ENCODE peak calls at places on chromosomes 1 and 21, in six cellular contexts. P, Q, Z, J, R and X are unnamed samples.

GRCh38 chr1:28056129-28056925 is 32.1 kb downstream of the EYA3 start:
- DNase-seq in P (no peak), Q (no peak), Z (no peak), J (peak), R (no peak), X (peak)

GRCh38 chr21:44931501-44932365 is 8.1 kb upstream of the SLX9 start:
- DNase-seq in P (no peak), Q (no peak), Z (no peak), J (no peak), R (no peak), X (no peak)

GRCh38 chr1:226675720-226676357 is 63.2 kb downstream of the ITPKB start:
- DNase-seq in P (no peak), Q (no peak), Z (no peak), J (no peak), R (no peak), X (no peak)

GRCh38 chr1:86500731-86501130 is 32.0 kb downstream of the CLCA1 start:
- DNase-seq in P (no peak), Q (no peak), Z (no peak), J (no peak), R (no peak), X (no peak)

GRCh38 chr1:221458430-221459156 is 283.3 kb downstream of the DUSP10 start:
- DNase-seq in P (no peak), Q (no peak), Z (no peak), J (no peak), R (no peak), X (no peak)

GRCh38 chr1:26239936-26240335 is 5.9 kb downstream of the CEP85 start:
- DNase-seq in P (no peak), Q (no peak), Z (no peak), J (no peak), R (no peak), X (no peak)

GRCh38 chr1:119982006-119982405 is 85.7 kb upstream of the ADAM30 start:
- DNase-seq in P (no peak), Q (no peak), Z (no peak), J (no peak), R (peak), X (peak)

GRCh38 chr1:54324750-54325704 is 81.2 kb downstream of the SSBP3 start:
- DNase-seq in P (no peak), Q (no peak), Z (no peak), J (no peak), R (no peak), X (no peak)

GRCh38 chr1:147892731-147893214 is 9.8 kb upstream of the GJA8 start:
- DNase-seq in P (peak), Q (peak), Z (peak), J (no peak), R (peak), X (peak)

GRCh38 chr1:101506541-101507164 is 269.8 kb downstream of the S1PR1 start:
- DNase-seq in P (peak), Q (peak), Z (peak), J (peak), R (peak), X (peak)

GRCh38 chr1:44031051-44031899 is at the start of gene SLC6A9:
- DNase-seq in P (peak), Q (no peak), Z (peak), J (no peak), R (peak), X (no peak)

GRCh38 chr1:226651041-226651731 is 87.9 kb downstream of the ITPKB start:
- DNase-seq in P (no peak), Q (no peak), Z (no peak), J (no peak), R (no peak), X (no peak)

GRCh38 chr1:6958407-6958806 is 173.2 kb downstream of the CAMTA1 start:
- DNase-seq in P (no peak), Q (no peak), Z (no peak), J (no peak), R (no peak), X (peak)

GRCh38 chr1:30325085-30325935 is 398.1 kb downstream of the MATN1 start:
- DNase-seq in P (no peak), Q (no peak), Z (no peak), J (no peak), R (no peak), X (no peak)

GRCh38 chr1:235532350-235532749 is 28.1 kb upstream of the B3GALNT2 start:
- DNase-seq in P (no peak), Q (no peak), Z (no peak), J (no peak), R (no peak), X (no peak)

GRCh38 chr1:211478801-211479619 is 13.0 kb downstream of the RD3 start:
- DNase-seq in P (no peak), Q (no peak), Z (no peak), J (no peak), R (no peak), X (no peak)

GRCh38 chr1:211480941-211481545 is 10.9 kb downstream of the RD3 start:
- DNase-seq in P (no peak), Q (no peak), Z (no peak), J (no peak), R (no peak), X (no peak)

GRCh38 chr1:211482306-211482705 is 9.7 kb downstream of the RD3 start:
- DNase-seq in P (no peak), Q (no peak), Z (no peak), J (no peak), R (no peak), X (no peak)

GRCh38 chr1:211478376-211478775 is 13.6 kb downstream of the RD3 start:
- DNase-seq in P (no peak), Q (no peak), Z (no peak), J (no peak), R (no peak), X (no peak)

DNA sequence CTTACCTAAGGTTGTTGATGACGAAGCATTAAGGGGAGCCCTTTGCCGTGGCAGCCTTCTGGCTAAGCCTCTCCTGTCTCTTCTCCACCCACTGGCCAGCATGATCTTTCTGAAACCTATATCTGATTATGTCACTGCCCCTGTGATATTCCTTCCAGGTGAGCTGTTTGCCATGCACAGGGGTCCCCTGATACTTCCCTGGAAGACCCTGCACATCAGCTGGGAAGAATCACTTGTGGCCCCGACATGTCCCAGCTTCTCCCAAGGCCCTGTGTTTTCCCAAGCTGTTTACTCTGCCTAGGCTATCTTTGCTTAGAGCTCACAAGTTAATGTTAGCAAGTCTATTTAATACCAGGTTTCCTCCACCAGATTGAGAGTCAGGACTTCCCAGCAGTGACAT is 12.3 kb downstream of the RD3 start:
- DNase-seq in P (no peak), Q (no peak), Z (no peak), J (no peak), R (no peak), X (no peak)
- TF ChIP-seq MYC in P (no peak), Q (no peak), Z (no peak), J (no peak), R (no peak), X (no peak)

GRCh38 chr1:19480282-19480681 is 5.1 kb downstream of the CAPZB start:
- DNase-seq in P (no peak), Q (no peak), Z (no peak), J (no peak), R (no peak), X (no peak)

GRCh38 chr1:19479351-19480120 is 5.8 kb downstream of the CAPZB start:
- DNase-seq in P (no peak), Q (no peak), Z (no peak), J (no peak), R (peak), X (no peak)

GRCh38 chr1:19476440-19477190 is 8.7 kb downstream of the CAPZB start:
- DNase-seq in P (no peak), Q (no peak), Z (no peak), J (peak), R (peak), X (peak)

GRCh38 chr1:19478241-19478780 is 7.0 kb downstream of the CAPZB start:
- DNase-seq in P (no peak), Q (no peak), Z (no peak), J (no peak), R (no peak), X (no peak)

GRCh38 chr1:19477284-19478240 is 7.8 kb downstream of the CAPZB start:
- DNase-seq in P (no peak), Q (no peak), Z (no peak), J (peak), R (peak), X (peak)
- TF ChIP-seq POLR2A in P (no peak), Q (no peak), Z (no peak), J (peak), R (no peak), X (no peak)

DNA sequence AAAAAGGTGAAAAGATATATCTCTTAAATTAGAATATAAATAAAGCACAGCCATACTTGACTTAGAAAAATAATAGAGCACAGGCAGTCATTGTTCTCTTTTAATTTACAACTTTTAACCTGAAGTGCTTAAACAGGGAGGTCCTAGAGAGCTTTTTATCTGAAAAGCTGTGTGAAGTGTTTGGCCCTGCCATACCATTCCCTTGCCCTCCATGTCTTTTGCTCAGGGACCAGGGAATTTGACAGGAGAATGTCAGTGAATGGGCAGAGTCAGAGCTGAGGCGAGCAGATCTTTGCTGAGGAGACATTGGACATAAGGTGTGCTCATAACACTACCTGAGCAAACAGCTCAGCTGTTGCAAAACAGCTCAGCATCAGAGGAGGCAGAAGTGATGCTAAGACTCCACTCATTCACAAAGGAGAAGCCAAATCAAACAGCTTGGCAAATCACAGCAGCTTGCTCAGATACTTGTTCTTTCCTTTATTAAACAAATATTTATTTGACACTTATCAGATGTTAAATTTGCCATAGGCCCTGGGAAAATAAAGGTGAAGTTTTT is 14.9 kb upstream of the MGST3 start:
- DNase-seq in P (no peak), Q (no peak), Z (no peak), J (no peak), R (no peak), X (no peak)
- TF ChIP-seq MYC in P (no peak), Q (no peak), Z (no peak), J (no peak), R (no peak), X (no peak)

GRCh38 chr1:5758000-5758858 is 234.0 kb downstream of the NPHP4 start:
- DNase-seq in P (no peak), Q (no peak), Z (no peak), J (no peak), R (no peak), X (no peak)
- TF ChIP-seq POLR2A in P (no peak), Q (no peak), Z (no peak), J (no peak), R (no peak), X (no peak)

DNA sequence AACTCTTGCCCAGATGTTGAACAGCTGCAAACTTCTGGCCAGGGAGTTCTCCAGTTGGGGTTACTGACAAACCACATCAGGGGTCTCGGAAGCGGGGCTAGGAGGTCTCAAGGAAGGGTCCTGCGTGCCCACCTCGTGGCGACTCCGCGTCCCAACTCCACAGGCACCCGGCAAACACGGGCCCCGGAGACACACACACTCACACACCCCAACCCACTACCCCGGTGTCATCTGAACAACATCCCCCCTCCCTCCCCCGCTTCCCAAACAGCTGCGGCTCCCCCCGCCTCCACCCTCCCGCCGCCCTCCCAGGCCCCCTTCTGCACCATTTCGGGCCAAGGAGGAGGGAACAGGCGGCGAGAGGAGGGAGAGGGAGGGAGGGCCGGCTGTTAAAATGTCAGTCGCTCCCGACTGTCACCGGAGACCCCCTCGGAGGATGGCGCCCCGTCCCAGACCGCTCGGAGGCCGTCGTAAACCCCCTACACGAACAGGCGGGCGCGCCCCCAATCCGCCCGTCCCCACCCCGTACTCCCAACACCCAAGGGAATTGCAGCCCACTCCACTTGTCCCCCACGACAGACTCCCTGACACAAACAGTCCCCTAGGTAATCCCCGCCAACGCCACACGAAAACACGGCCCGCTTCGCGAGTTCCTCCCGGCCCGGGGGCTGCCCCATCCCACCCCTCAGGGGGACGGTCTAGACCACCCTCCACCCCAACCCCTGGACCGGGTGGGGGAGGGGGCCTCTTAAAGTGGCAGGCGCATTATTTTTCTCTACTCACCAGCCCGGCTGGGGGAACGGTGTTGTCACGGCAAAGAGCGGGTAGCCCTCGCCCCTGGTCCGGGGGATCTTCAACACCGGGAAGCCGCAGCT is 635 bp downstream of the MEF2D start:
- DNase-seq in P (no peak), Q (no peak), Z (peak), J (no peak), R (peak), X (peak)
- TF ChIP-seq MYC in P (no peak), Q (no peak), Z (no peak), J (no peak), R (no peak), X (no peak)

DNA sequence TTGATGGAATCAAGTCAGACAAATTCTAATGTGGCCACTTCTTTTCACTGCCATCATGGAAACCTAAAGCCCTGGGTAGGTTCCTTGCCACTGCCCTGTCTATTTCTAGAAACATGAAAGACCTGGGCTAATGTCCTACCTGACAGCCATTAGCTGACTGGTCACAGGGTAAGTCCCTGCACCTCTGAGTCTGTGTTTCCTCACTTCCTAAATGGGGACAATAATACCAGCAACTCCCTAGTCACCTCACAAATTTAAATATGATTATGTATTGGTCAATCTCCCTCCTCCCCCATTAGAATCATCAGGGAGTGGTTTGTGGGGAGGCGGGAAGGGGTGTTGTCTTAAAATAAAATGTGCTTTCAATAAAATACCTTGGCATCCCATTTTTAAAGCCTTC is 2.2 kb downstream of the CREG1 start:
- DNase-seq in P (no peak), Q (no peak), Z (no peak), J (no peak), R (no peak), X (peak)
- TF ChIP-seq POLR2A in P (no peak), Q (no peak), Z (peak), J (no peak), R (no peak), X (no peak)

GRCh38 chr1:35377553-35377952 is 109.0 kb downstream of the ZMYM4 start:
- DNase-seq in P (no peak), Q (no peak), Z (no peak), J (no peak), R (no peak), X (no peak)
- TF ChIP-seq MYC in P (no peak), Q (no peak), Z (no peak), J (no peak), R (no peak), X (no peak)